ENCODE peak calls at places on chromosomes 16 and 17, in six cellular contexts. Q, I, O, H, U and V are unnamed samples.

GRCh38 chr17:82246365-82247174 is 17.7 kb downstream of the SLC16A3 start:
- DNase-seq in Q (peak), I (no peak), O (no peak), H (no peak), U (no peak), V (peak)

GRCh38 chr17:31068291-31068690 is 26.5 kb upstream of the NF1 start:
- DNase-seq in Q (peak), I (no peak), O (peak), H (no peak), U (peak), V (peak)

GRCh38 chr17:28937044-28937729 is 14.1 kb downstream of the PHF12 start:
- DNase-seq in Q (no peak), I (no peak), O (no peak), H (no peak), U (no peak), V (no peak)

GRCh38 chr16:49457196-49457595 is 83.6 kb downstream of the C16orf78 start:
- DNase-seq in Q (no peak), I (no peak), O (peak), H (no peak), U (no peak), V (no peak)

GRCh38 chr16:50204426-50205108 is 51.5 kb downstream of the TENT4B start:
- DNase-seq in Q (peak), I (no peak), O (no peak), H (no peak), U (no peak), V (no peak)

GRCh38 chr16:48542020-48542473 is 67.9 kb downstream of the N4BP1 start:
- DNase-seq in Q (peak), I (peak), O (no peak), H (no peak), U (no peak), V (peak)

GRCh38 chr16:49292413-49292812 is 10.8 kb upstream of the CBLN1 start:
- DNase-seq in Q (no peak), I (no peak), O (no peak), H (no peak), U (no peak), V (no peak)

GRCh38 chr17:339193-340061 is 13.2 kb downstream of the RPH3AL start:
- DNase-seq in Q (no peak), I (no peak), O (no peak), H (peak), U (no peak), V (no peak)

GRCh38 chr16:65681406-65681805 is 559.5 kb upstream of the CDH11 start:
- DNase-seq in Q (no peak), I (no peak), O (no peak), H (no peak), U (no peak), V (no peak)

GRCh38 chr17:79612468-79613194 is 1.8 kb upstream of the RBFOX3 start:
- DNase-seq in Q (peak), I (no peak), O (peak), H (peak), U (no peak), V (peak)

GRCh38 chr16:12470311-12471229 is 333.1 kb downstream of the CPPED1 start:
- DNase-seq in Q (no peak), I (no peak), O (no peak), H (no peak), U (no peak), V (peak)

GRCh38 chr16:24309222-24309905 is 53.2 kb downstream of the CACNG3 start:
- DNase-seq in Q (peak), I (no peak), O (peak), H (peak), U (no peak), V (peak)

GRCh38 chr17:48441862-48442261 is 11.8 kb upstream of the SKAP1 start:
- DNase-seq in Q (no peak), I (no peak), O (no peak), H (no peak), U (no peak), V (no peak)

GRCh38 chr17:76271669-76272540 is 6.8 kb downstream of the UBALD2 start:
- DNase-seq in Q (no peak), I (no peak), O (peak), H (no peak), U (peak), V (no peak)

GRCh38 chr16:2897110-2897509 is 14.1 kb downstream of the FLYWCH2 start:
- DNase-seq in Q (no peak), I (no peak), O (no peak), H (no peak), U (no peak), V (peak)

GRCh38 chr16:53068423-53068833 is 13.6 kb downstream of the CHD9 start:
- DNase-seq in Q (no peak), I (no peak), O (no peak), H (no peak), U (peak), V (no peak)

GRCh38 chr16:65657556-65657955 is 535.7 kb upstream of the CDH11 start:
- DNase-seq in Q (no peak), I (no peak), O (no peak), H (no peak), U (no peak), V (no peak)

GRCh38 chr17:17641621-17642409 is 39.4 kb upstream of the RAI1 start:
- DNase-seq in Q (peak), I (peak), O (peak), H (peak), U (peak), V (peak)

GRCh38 chr16:50290856-50291255 is 24.5 kb downstream of the ADCY7 start:
- DNase-seq in Q (no peak), I (no peak), O (no peak), H (no peak), U (no peak), V (no peak)

GRCh38 chr17:10226930-10227695 is 28.7 kb upstream of the GAS7 start:
- DNase-seq in Q (peak), I (no peak), O (peak), H (no peak), U (peak), V (peak)